ENCODE peak calls at places on chromosome 12, in four cellular contexts. M is upper lobe of left lung, L is HepG2, X is H1. O is an unnamed sample.
A peak's percentile ranks its signal among the peaks of the same experiment; 100 is the strongest.

GRCh38 chr12:33724867-33725266 is 285.2 kb upstream of the SYT10 start:
- DNase-seq in M (no peak), L (no peak), X (no peak), O (no peak)

GRCh38 chr12:15276088-15276698 is 46.1 kb upstream of the PTPRO start:
- DNase-seq in M (no peak), L (peak; percentile 11), X (no peak), O (no peak)

GRCh38 chr12:62697893-62698292 is 231.3 kb downstream of the MON2 start:
- DNase-seq in M (no peak), L (no peak), X (no peak), O (no peak)

GRCh38 chr12:121295123-121295745 is 1.3 kb downstream of the CAMKK2 start:
- DNase-seq in M (peak; percentile 20), L (peak; percentile 6), X (no peak), O (no peak)

GRCh38 chr12:70272510-70272909 is 29.3 kb downstream of the CNOT2 start:
- DNase-seq in M (no peak), L (no peak), X (no peak), O (no peak)

GRCh38 chr12:94271351-94271750 is 123.0 kb downstream of the PLXNC1 start:
- DNase-seq in M (no peak), L (no peak), X (no peak), O (no peak)

GRCh38 chr12:89695100-89695499 is 13.5 kb downstream of the ATP2B1 start:
- DNase-seq in M (no peak), L (no peak), X (no peak), O (no peak)

GRCh38 chr12:31562594-31563328 is 28.2 kb downstream of the DENND5B start:
- DNase-seq in M (no peak), L (no peak), X (no peak), O (no peak)

GRCh38 chr12:91890742-91891141 is 254.9 kb downstream of the BTG1 start:
- DNase-seq in M (no peak), L (no peak), X (no peak), O (no peak)

GRCh38 chr12:70078161-70078560 is 165.1 kb upstream of the CNOT2 start:
- DNase-seq in M (no peak), L (no peak), X (no peak), O (no peak)

GRCh38 chr12:127893875-127894635 is 372.9 kb upstream of the TMEM132C start:
- DNase-seq in M (no peak), L (no peak), X (peak; percentile 10), O (no peak)

GRCh38 chr12:39605996-39606395 is 13.6 kb downstream of the ABCD2 start:
- DNase-seq in M (no peak), L (no peak), X (no peak), O (no peak)

GRCh38 chr12:100908501-100908900 is 113.9 kb downstream of the ANO4 start:
- DNase-seq in M (no peak), L (no peak), X (no peak), O (no peak)

GRCh38 chr12:90152897-90153624 is 444.4 kb upstream of the ATP2B1 start:
- DNase-seq in M (no peak), L (no peak), X (no peak), O (no peak)

GRCh38 chr12:88298761-88299242 is 156.7 kb downstream of the TMTC3 start:
- DNase-seq in M (no peak), L (no peak), X (no peak), O (no peak)

GRCh38 chr12:64404470-64405446 is 566 bp downstream of the XPOT start:
- DNase-seq in M (peak; percentile 61), L (peak; percentile 71), X (no peak), O (no peak)

GRCh38 chr12:96121271-96121711 is 72.9 kb upstream of the ELK3 start:
- DNase-seq in M (no peak), L (no peak), X (no peak), O (no peak)

GRCh38 chr12:104213952-104214351 is 1.6 kb upstream of the TXNRD1 start:
- DNase-seq in M (no peak), L (no peak), X (no peak), O (no peak)

GRCh38 chr12:52892193-52892852 is 12.6 kb downstream of the KRT8 start:
- DNase-seq in M (no peak), L (no peak), X (no peak), O (no peak)

GRCh38 chr12:128823216-128823915 is 392 bp downstream of the SLC15A4 start:
- DNase-seq in M (peak; percentile 37), L (peak; percentile 12), X (no peak), O (no peak)

GRCh38 chr12:109900752-109901580 is 892 bp downstream of the TCHP start:
- DNase-seq in M (no peak), L (no peak), X (no peak), O (no peak)

GRCh38 chr12:52042706-52043385 is 8.4 kb upstream of the NR4A1 start:
- DNase-seq in M (no peak), L (no peak), X (no peak), O (no peak)

GRCh38 chr12:32084017-32084688 is 22.5 kb upstream of the BICD1 start:
- DNase-seq in M (no peak), L (no peak), X (no peak), O (no peak)

GRCh38 chr12:131831635-131832041 is 3.4 kb downstream of the MMP17 start:
- DNase-seq in M (no peak), L (no peak), X (no peak), O (no peak)

GRCh38 chr12:28415755-28416154 is 225.5 kb downstream of the CCDC91 start:
- DNase-seq in M (no peak), L (no peak), X (no peak), O (no peak)

GRCh38 chr12:46663297-46663696 is 162.5 kb downstream of the SLC38A4 start:
- DNase-seq in M (no peak), L (no peak), X (no peak), O (no peak)

GRCh38 chr12:22880331-22880730 is 255.4 kb downstream of the ETNK1 start:
- DNase-seq in M (no peak), L (no peak), X (no peak), O (no peak)

GRCh38 chr12:105567061-105567460 is 236.6 kb downstream of the C12orf75 start:
- DNase-seq in M (no peak), L (no peak), X (no peak), O (no peak)

GRCh38 chr12:47277972-47278448 is 198.3 kb upstream of the AMIGO2 start:
- DNase-seq in M (no peak), L (no peak), X (no peak), O (no peak)

GRCh38 chr12:121613424-121613823 is 12.9 kb upstream of the ORAI1 start:
- DNase-seq in M (no peak), L (no peak), X (no peak), O (no peak)

GRCh38 chr12:6867407-6868210 is at the start of gene TPI1:
- DNase-seq in M (peak; percentile 88), L (peak; percentile 39), X (no peak), O (peak; percentile 98)

GRCh38 chr12:6866163-6866919 is 990 bp upstream of the TPI1 start:
- DNase-seq in M (no peak), L (no peak), X (no peak), O (no peak)

GRCh38 chr12:6866920-6867406 is 368 bp upstream of the TPI1 start:
- DNase-seq in M (peak; percentile 44), L (no peak), X (no peak), O (peak; percentile 94)

GRCh38 chr12:6869049-6870021 is 2.0 kb downstream of the TPI1 start:
- DNase-seq in M (peak; percentile 80), L (peak; percentile 77), X (no peak), O (peak; percentile 96)

GRCh38 chr12:6868211-6869048 is 1.1 kb downstream of the TPI1 start:
- DNase-seq in M (no peak), L (no peak), X (no peak), O (no peak)
- H3K4me1 ChIP-seq in M (peaks cover 58% of the 10 kb centered on the region), L (peaks cover 45% of the 10 kb centered on the region), X (peaks cover 48% of the 10 kb centered on the region), O (peaks cover 41% of the 10 kb centered on the region)

DNA sequence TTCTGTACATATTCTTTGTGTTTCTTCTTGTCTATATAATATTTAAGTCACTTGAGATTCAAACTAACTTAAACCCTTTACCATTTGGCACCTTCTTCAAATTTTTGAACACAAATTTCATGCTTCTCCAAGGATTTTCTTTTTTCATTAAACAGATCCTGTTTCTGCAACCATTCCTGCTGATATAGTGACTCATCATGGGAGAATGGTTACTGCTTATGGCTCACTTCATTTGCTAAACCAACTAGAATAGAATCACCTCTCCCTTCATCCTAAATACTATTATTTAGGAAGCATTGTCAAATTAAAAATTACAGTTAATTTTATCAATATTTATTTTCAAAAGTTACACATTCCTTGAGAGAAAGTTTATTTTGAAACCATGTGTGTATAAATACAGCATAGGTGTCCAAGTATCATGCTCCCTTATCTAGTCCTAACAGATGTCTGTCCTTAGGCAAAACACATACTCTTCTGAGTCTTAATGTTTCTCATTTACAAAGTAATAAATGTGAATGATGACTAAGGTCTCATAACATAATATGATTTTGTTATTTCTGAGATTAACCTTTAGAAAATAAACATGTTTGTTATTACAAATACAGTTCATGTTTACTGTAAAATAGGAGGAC is 40.7 kb downstream of the PLCZ1 start:
- DNase-seq in M (no peak), L (no peak), X (no peak), O (no peak)
- TF ChIP-seq EP300 in M (no peak), L (no peak), X (no peak), O (no peak)

GRCh38 chr12:68786929-68787328 is 21.0 kb upstream of the MDM2 start:
- DNase-seq in M (no peak), L (peak; percentile 56), X (no peak), O (no peak)

GRCh38 chr12:68784015-68784414 is 24.0 kb upstream of the MDM2 start:
- DNase-seq in M (peak; percentile 70), L (peak; percentile 29), X (no peak), O (no peak)

GRCh38 chr12:68785823-68786222 is 22.2 kb upstream of the MDM2 start:
- DNase-seq in M (no peak), L (peak; percentile 36), X (no peak), O (no peak)

GRCh38 chr12:68788554-68789143 is 19.3 kb upstream of the MDM2 start:
- DNase-seq in M (no peak), L (no peak), X (no peak), O (no peak)

DNA sequence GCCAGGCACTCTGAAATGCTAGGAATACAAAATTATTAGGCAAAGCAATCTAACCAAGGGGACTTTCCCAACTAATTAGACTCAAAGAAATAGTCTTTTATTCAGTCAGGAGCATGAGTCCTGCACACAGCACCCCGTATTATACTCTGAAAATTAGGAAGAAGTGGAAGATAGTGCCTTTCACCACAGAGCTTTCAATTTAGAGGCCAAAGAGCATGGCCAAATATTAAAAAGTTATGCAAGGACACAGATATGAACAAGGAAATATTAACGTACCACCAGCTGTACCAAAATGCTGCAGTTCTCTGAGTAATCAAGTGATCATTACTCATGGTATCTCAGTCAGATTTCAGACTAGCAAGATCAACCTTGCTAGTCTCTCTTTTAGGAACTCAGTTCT is 22.6 kb upstream of the MDM2 start:
- DNase-seq in M (no peak), L (no peak), X (no peak), O (no peak)
- H3K4me1 ChIP-seq in M (peaks cover 12% of the 10 kb centered on the region), L (peaks cover 84% of the 10 kb centered on the region), X (no peaks in the 10 kb centered on the region), O (peaks cover 11% of the 10 kb centered on the region)

DNA sequence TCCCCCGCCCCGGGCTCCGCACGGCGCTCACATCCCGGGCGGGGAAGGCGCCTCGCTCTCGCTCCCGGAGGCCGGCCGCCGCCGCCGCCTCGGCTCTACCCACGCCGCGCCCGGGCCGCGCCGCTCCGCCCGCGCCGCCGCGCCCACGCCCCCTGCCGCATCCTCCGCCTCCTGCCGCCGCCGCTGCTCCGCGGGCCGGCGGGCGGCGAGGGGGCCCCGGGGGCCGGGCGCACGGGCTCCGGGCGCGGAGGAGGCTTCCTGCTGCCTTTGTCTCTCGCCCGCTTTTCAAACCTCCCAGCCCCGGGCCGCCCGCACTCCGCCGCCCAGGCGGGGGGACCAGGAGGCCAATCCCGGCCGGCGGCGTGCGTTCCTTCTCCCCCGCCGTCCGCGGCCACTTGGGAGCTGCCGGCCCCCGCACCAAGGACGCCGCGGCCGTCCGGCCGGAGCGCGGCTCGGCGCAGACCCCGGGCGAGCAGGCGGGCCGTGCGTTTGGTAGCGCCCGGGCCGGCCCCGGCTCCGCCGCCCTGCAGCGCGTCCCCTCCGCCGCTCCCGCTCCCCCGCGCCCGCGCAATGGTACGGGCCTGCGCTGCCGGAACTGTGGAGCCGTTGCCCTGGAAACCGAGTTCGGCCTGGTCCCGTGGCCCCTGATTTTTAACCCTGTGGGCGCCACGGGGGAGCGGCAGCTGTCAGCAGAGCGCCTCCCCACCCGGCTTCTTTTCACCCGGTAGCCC is at the start of gene FBXL14:
- DNase-seq in M (peak; percentile 92), L (peak; percentile 74), X (no peak), O (peak; percentile 95)
- TF ChIP-seq EP300 in M (no peak), L (no peak), X (peak; percentile 86), O (no peak)

O was measured in esophagus muscularis mucosa.